ENCODE peak calls at places on chromosome 19, in ten cellular contexts. C is fibroblast of the conjunctiva; T is brain microvascular endothelial cell; Y is Calu3; W is activated T-cell treated with anti-CD3 and anti-CD28 coated beads for 1 hour; L is upper lobe of right lung; G is activated naive CD4-positive, alpha-beta T cell treated with anti-CD3 and anti-CD28 coated beads, Interleukin-2, amount 10 ng/mL, durations not matched to agents 7 days and 5 days; M is astrocyte of the hippocampus; V is nephron progenitor cell; X is MV-4-11. E is an unnamed sample.

GRCh38 chr19:53424968-53425597 is 6.7 kb upstream of the ZNF761 start:
- DNase-seq in T (peak), V (peak), M (peak), W (peak), L (peak), C (peak), X (no peak), G (peak), Y (no peak), E (peak)

GRCh38 chr19:16327911-16328823 is 3.5 kb downstream of the KLF2 start:
- DNase-seq in V (no peak), G (peak), T (no peak), M (no peak), C (peak), X (peak), L (peak), Y (no peak), W (no peak), E (peak)

GRCh38 chr19:39246951-39247669 is 1.5 kb downstream of the IFNL4 start:
- DNase-seq in W (no peak), Y (no peak), C (no peak), X (no peak), T (no peak), V (peak), G (peak), M (peak), L (peak), E (no peak)

GRCh38 chr19:28615966-28616365 is 597.0 kb downstream of the UQCRFS1 start:
- DNase-seq in C (no peak), L (no peak), M (no peak), V (no peak), X (no peak), W (no peak), T (no peak), Y (no peak), G (no peak), E (no peak)

GRCh38 chr19:7710616-7711015 is 8.7 kb upstream of the FCER2 start:
- DNase-seq in X (no peak), W (no peak), M (no peak), C (no peak), G (no peak), T (no peak), Y (no peak), L (no peak), V (no peak), E (no peak)

GRCh38 chr19:47761566-47761965 is 16.2 kb downstream of the NOP53 start:
- DNase-seq in M (no peak), C (no peak), Y (no peak), W (no peak), G (no peak), V (no peak), L (no peak), X (no peak), T (no peak), E (no peak)

GRCh38 chr19:58476498-58477015 is 405 bp downstream of the ZNF446 start:
- DNase-seq in C (no peak), X (peak), G (peak), V (no peak), L (no peak), M (no peak), Y (no peak), W (no peak), T (no peak), E (no peak)

GRCh38 chr19:39474139-39474620 is 6.5 kb upstream of the TIMM50 start:
- DNase-seq in L (peak), T (peak), W (peak), M (peak), C (peak), Y (peak), G (peak), X (no peak), V (peak), E (no peak)

GRCh38 chr19:33233056-33233873 is 7.6 kb upstream of the SLC7A10 start:
- DNase-seq in M (no peak), L (no peak), V (no peak), C (no peak), W (no peak), T (no peak), X (no peak), G (no peak), Y (no peak), E (no peak)

GRCh38 chr19:49798574-49798973 is 14.5 kb downstream of the FUZ start:
- DNase-seq in T (no peak), L (no peak), C (no peak), Y (no peak), M (no peak), G (no peak), X (no peak), V (no peak), W (no peak), E (no peak)

GRCh38 chr19:14035706-14036105 is 4.1 kb downstream of the IL27RA start:
- DNase-seq in M (peak), W (no peak), V (no peak), Y (no peak), G (no peak), C (no peak), X (no peak), T (peak), L (no peak), E (no peak)

GRCh38 chr19:42114412-42114811 is 17.8 kb downstream of the POU2F2 start:
- DNase-seq in M (no peak), W (no peak), T (no peak), X (peak), Y (no peak), C (no peak), G (no peak), L (no peak), V (no peak), E (no peak)

E was measured in left lobe of liver.